ENCODE peak calls at places on chromosome 19, in ten cellular contexts. K is mesenchymal stem cell, O is uterus, U is ELR, Q is mucosa of descending colon, C is T-cell, N is cardiac fibroblast, H is A673, W is epithelial cell of esophagus, E is body of pancreas. Z is an unnamed sample.

GRCh38 chr19:33771308-33772101 is 25.2 kb upstream of the KCTD15 start:
- DNase-seq in W (peak), C (peak), H (peak), K (peak), E (peak), O (peak), U (peak), N (peak), Q (peak), Z (peak)

GRCh38 chr19:39031368-39032163 is 783 bp downstream of the FBXO27 start:
- DNase-seq in C (peak), E (peak), N (peak), W (peak), Q (peak), O (peak), K (peak), H (peak), U (peak), Z (peak)

GRCh38 chr19:41871573-41872383 is 5.3 kb upstream of the CD79A start:
- DNase-seq in Q (peak), U (peak), N (no peak), W (no peak), C (peak), H (no peak), O (no peak), K (peak), E (no peak), Z (peak)

GRCh38 chr19:6113616-6114188 is 3.4 kb upstream of the RFX2 start:
- DNase-seq in E (no peak), U (no peak), Q (no peak), H (no peak), C (no peak), W (no peak), N (no peak), K (no peak), O (no peak), Z (no peak)

GRCh38 chr19:39372047-39372802 is 18.7 kb downstream of the PAF1 start:
- DNase-seq in E (peak), K (peak), U (peak), C (no peak), N (peak), O (peak), Q (peak), W (no peak), H (peak), Z (no peak)

GRCh38 chr19:27770095-27770494 is 1442.9 kb downstream of the UQCRFS1 start:
- DNase-seq in W (no peak), H (no peak), E (no peak), O (no peak), C (no peak), U (no peak), K (no peak), Q (no peak), N (no peak), Z (no peak)

GRCh38 chr19:12137541-12137940 is 2.6 kb downstream of the ZNF20 start:
- DNase-seq in E (no peak), N (no peak), Q (no peak), C (peak), W (no peak), H (peak), O (no peak), K (no peak), U (no peak), Z (peak)

GRCh38 chr19:6772028-6772865 is at the start of gene VAV1:
- DNase-seq in N (no peak), E (no peak), K (no peak), W (no peak), U (no peak), H (peak), C (peak), Q (peak), O (no peak), Z (peak)

GRCh38 chr19:12939908-12940533 is 1.6 kb downstream of the CALR start:
- DNase-seq in K (no peak), C (no peak), U (no peak), N (no peak), H (no peak), W (no peak), Q (no peak), O (no peak), E (no peak), Z (no peak)

GRCh38 chr19:18765224-18765623 is 25.9 kb downstream of the COMP start:
- DNase-seq in W (peak), E (peak), U (no peak), N (no peak), H (no peak), O (no peak), C (no peak), K (no peak), Q (peak), Z (no peak)

GRCh38 chr19:57212109-57212508 is 18.7 kb upstream of the AURKC start:
- DNase-seq in U (peak), Q (no peak), K (peak), C (no peak), O (no peak), W (peak), H (no peak), E (no peak), N (peak), Z (no peak)

GRCh38 chr19:38337360-38337653 is 1.7 kb downstream of the CATSPERG start:
- DNase-seq in E (no peak), N (no peak), Q (no peak), K (no peak), W (no peak), U (no peak), C (no peak), H (no peak), O (no peak), Z (no peak)

GRCh38 chr19:7376151-7376852 is 27.6 kb downstream of the ARHGEF18 start:
- DNase-seq in C (no peak), O (no peak), U (peak), Q (peak), N (no peak), E (no peak), K (no peak), H (no peak), W (peak), Z (no peak)

GRCh38 chr19:54266133-54266532 is 9.1 kb upstream of the LILRB5 start:
- DNase-seq in O (peak), K (peak), W (peak), Q (peak), H (peak), U (peak), C (peak), N (peak), E (peak), Z (peak)

GRCh38 chr19:4454952-4455738 is 2.4 kb downstream of the UBXN6 start:
- DNase-seq in W (peak), Q (no peak), K (peak), U (peak), E (no peak), O (peak), H (no peak), N (peak), C (no peak), Z (no peak)

GRCh38 chr19:10009269-10009665 is 1.0 kb downstream of the COL5A3 start:
- DNase-seq in W (no peak), Q (peak), C (peak), E (peak), K (peak), H (peak), O (peak), U (peak), N (peak), Z (peak)

GRCh38 chr19:4061178-4061682 is 5.5 kb downstream of the ZBTB7A start:
- DNase-seq in N (peak), E (peak), K (no peak), U (no peak), C (no peak), O (peak), H (no peak), W (peak), Q (peak), Z (no peak)

GRCh38 chr19:29964171-29964570 is 22.1 kb downstream of the URI1 start:
- DNase-seq in N (peak), C (no peak), U (no peak), W (no peak), K (peak), E (no peak), O (no peak), Q (no peak), H (peak), Z (no peak)

GRCh38 chr19:40582467-40582866 is 5.8 kb downstream of the SHKBP1 start:
- DNase-seq in K (no peak), N (no peak), C (no peak), E (no peak), W (no peak), O (no peak), H (no peak), U (no peak), Q (no peak), Z (no peak)

GRCh38 chr19:815079-815774 is 6.5 kb downstream of the PLPPR3 start:
- DNase-seq in U (no peak), C (no peak), E (no peak), H (no peak), N (no peak), Q (no peak), K (no peak), W (no peak), O (no peak), Z (no peak)

GRCh38 chr19:40445945-40446784 is 2.0 kb upstream of the SERTAD3 start:
- DNase-seq in E (no peak), Q (peak), C (no peak), U (no peak), O (no peak), N (peak), K (peak), H (peak), W (peak), Z (no peak)

GRCh38 chr19:49339364-49340068 is 4.3 kb downstream of the CD37 start:
- DNase-seq in K (peak), E (peak), U (no peak), N (peak), Q (peak), W (peak), C (no peak), H (peak), O (peak), Z (no peak)

GRCh38 chr19:40519352-40520322 is 52.8 kb downstream of the SPTBN4 start:
- DNase-seq in K (peak), E (no peak), H (peak), N (peak), Q (peak), W (peak), C (no peak), U (peak), O (no peak), Z (no peak)

GRCh38 chr19:5173993-5174392 is 166.6 kb downstream of the PTPRS start:
- DNase-seq in W (no peak), C (no peak), U (no peak), H (no peak), Q (no peak), K (no peak), O (no peak), N (no peak), E (no peak), Z (no peak)

GRCh38 chr19:55491546-55492360 is 3.5 kb downstream of the SSC5D start:
- DNase-seq in W (no peak), N (no peak), H (no peak), K (no peak), O (peak), Q (no peak), C (no peak), U (no peak), E (no peak), Z (no peak)

GRCh38 chr19:51139299-51140018 is 2.6 kb upstream of the SIGLEC7 start:
- DNase-seq in E (no peak), O (no peak), W (no peak), H (no peak), N (no peak), U (no peak), K (no peak), Q (no peak), C (no peak), Z (no peak)

GRCh38 chr19:38932425-38933179 is 1.9 kb downstream of the MRPS12 start:
- DNase-seq in Q (peak), U (peak), H (peak), O (no peak), K (peak), E (no peak), W (peak), N (peak), C (peak), Z (no peak)

GRCh38 chr19:53600217-53600616 is 31.6 kb upstream of the DPRX start:
- DNase-seq in N (no peak), U (no peak), C (no peak), K (no peak), Q (no peak), E (no peak), O (no peak), W (no peak), H (no peak), Z (no peak)

GRCh38 chr19:7607212-7607873 is 11.7 kb downstream of the CAMSAP3 start:
- DNase-seq in H (no peak), W (no peak), O (no peak), E (no peak), K (no peak), N (no peak), C (no peak), U (no peak), Q (no peak), Z (no peak)

GRCh38 chr19:45468159-45468651 is 409 bp downstream of the FOSB start:
- DNase-seq in N (peak), C (peak), O (peak), U (peak), Q (peak), W (peak), H (peak), E (peak), K (no peak), Z (peak)

GRCh38 chr19:38229585-38230073 is 5.6 kb upstream of the DPF1 start:
- DNase-seq in W (peak), O (peak), K (peak), H (peak), N (peak), Q (peak), U (peak), C (peak), E (no peak), Z (peak)

GRCh38 chr19:14519860-14520407 is 1.7 kb upstream of the DNAJB1 start:
- DNase-seq in W (peak), H (no peak), Q (no peak), E (peak), C (no peak), N (peak), O (no peak), K (peak), U (peak), Z (no peak)

GRCh38 chr19:10835089-10835753 is 791 bp downstream of the TMED1 start:
- DNase-seq in U (peak), H (no peak), Q (no peak), E (peak), C (no peak), N (no peak), O (no peak), K (no peak), W (peak), Z (no peak)

GRCh38 chr19:11092181-11092538 is 2.9 kb downstream of the LDLR start:
- DNase-seq in C (no peak), W (peak), H (peak), K (peak), E (peak), O (no peak), N (peak), Q (no peak), U (peak), Z (no peak)

GRCh38 chr19:16435999-16436650 is 35.6 kb downstream of the EPS15L1 start:
- DNase-seq in U (no peak), Q (no peak), H (no peak), O (no peak), K (peak), C (no peak), N (peak), E (no peak), W (no peak), Z (no peak)

Z was measured in stimulated activated naive CD4-positive, alpha-beta T cell.